ENCODE peak calls at places on chromosomes 6 and 20, in five cellular contexts. Z, O, S, H and N are unnamed samples.

GRCh38 chr20:22582386-22582959 is 1.9 kb downstream of the FOXA2 start:
- DNase-seq in S (no peak), H (no peak), Z (no peak), O (no peak), N (no peak)

GRCh38 chr20:57663681-57664451 is 43.6 kb upstream of the ZBP1 start:
- DNase-seq in O (no peak), Z (no peak), H (no peak), S (no peak), N (no peak)

GRCh38 chr6:37137881-37138568 is 31.9 kb upstream of the PIM1 start:
- DNase-seq in H (peak; percentile 59), S (peak; percentile 94), Z (peak; percentile 44), O (peak; percentile 83), N (no peak)

GRCh38 chr6:47238456-47238995 is 71.2 kb downstream of the TNFRSF21 start:
- DNase-seq in O (no peak), S (peak; percentile 81), H (no peak), Z (no peak), N (no peak)

GRCh38 chr20:25579081-25579770 is 6.1 kb downstream of the NINL start:
- DNase-seq in Z (no peak), O (no peak), H (no peak), S (peak; percentile 18), N (no peak)

GRCh38 chr6:157456524-157456829 is 75.5 kb downstream of the ZDHHC14 start:
- DNase-seq in O (no peak), H (no peak), S (no peak), Z (no peak), N (no peak)

GRCh38 chr6:15663057-15663638 is 320 bp upstream of the DTNBP1 start:
- DNase-seq in O (no peak), Z (peak; percentile 83), S (peak; percentile 55), H (peak; percentile 82), N (no peak)

GRCh38 chr20:40668449-40669228 is 20.4 kb downstream of the MAFB start:
- DNase-seq in Z (peak; percentile 65), H (peak; percentile 29), S (peak; percentile 16), O (no peak), N (peak; percentile 42)

GRCh38 chr6:132919028-132919427 is 104.7 kb downstream of the RPS12 start:
- DNase-seq in Z (no peak), O (no peak), S (peak; percentile 45), H (no peak), N (no peak)

GRCh38 chr20:4555188-4555893 is 166.4 kb upstream of the PRND start:
- DNase-seq in H (peak; percentile 86), O (peak; percentile 41), S (peak; percentile 81), Z (peak; percentile 67), N (peak; percentile 66)

GRCh38 chr6:49462071-49462470 is 982 bp downstream of the MMUT start:
- DNase-seq in Z (peak; percentile 61), O (no peak), S (peak; percentile 19), H (peak; percentile 14), N (peak; percentile 1)

GRCh38 chr6:10582774-10583508 is 61.8 kb downstream of the GCNT2 start:
- DNase-seq in Z (no peak), H (no peak), O (no peak), S (no peak), N (peak; percentile 33)

GRCh38 chr6:35062676-35063574 is 78.2 kb downstream of the TCP11 start:
- DNase-seq in O (no peak), S (no peak), Z (no peak), H (no peak), N (no peak)

GRCh38 chr6:166705070-166705469 is 78.0 kb upstream of the RPS6KA2 start:
- DNase-seq in H (no peak), O (no peak), S (no peak), Z (no peak), N (no peak)

GRCh38 chr6:95767897-95768463 is 190.6 kb downstream of the MANEA start:
- DNase-seq in Z (no peak), O (peak; percentile 55), S (no peak), H (no peak), N (no peak)

GRCh38 chr6:21993841-21994240 is 303.0 kb downstream of the PRL start:
- DNase-seq in H (no peak), S (no peak), Z (no peak), O (no peak), N (no peak)

GRCh38 chr6:28489366-28490190 is 26.0 kb downstream of the GPX6 start:
- DNase-seq in H (no peak), Z (peak; percentile 75), O (peak; percentile 80), S (peak; percentile 80), N (no peak)
- TF ChIP-seq EZH2 in H (no peak), Z (no peak), O (no peak), S (no peak), N (no peak)

GRCh38 chr6:169225887-169226286 is 27.8 kb downstream of the THBS2 start:
- DNase-seq in O (no peak), H (no peak), Z (no peak), S (no peak), N (no peak)
- H3K27ac ChIP-seq in O (no peak overlapping the region), H (no peak overlapping the region), Z (no peak overlapping the region), S (no peak overlapping the region), N (no peak overlapping the region)

GRCh38 chr6:119308994-119309657 is 40.4 kb downstream of the MAN1A1 start:
- DNase-seq in S (no peak), O (no peak), Z (peak; percentile 31), H (no peak), N (no peak)

GRCh38 chr6:119308048-119308570 is 41.5 kb downstream of the MAN1A1 start:
- DNase-seq in O (peak; percentile 71), Z (peak; percentile 79), S (peak; percentile 76), H (peak; percentile 78), N (peak; percentile 55)

GRCh38 chr6:119307041-119307440 is 42.5 kb downstream of the MAN1A1 start:
- DNase-seq in S (no peak), O (no peak), H (no peak), Z (no peak), N (no peak)

GRCh38 chr6:119303164-119303887 is 46.2 kb downstream of the MAN1A1 start:
- DNase-seq in H (no peak), O (no peak), S (no peak), Z (no peak), N (no peak)

GRCh38 chr6:119306396-119306968 is 43.1 kb downstream of the MAN1A1 start:
- DNase-seq in Z (no peak), S (no peak), H (no peak), O (peak; percentile 23), N (no peak)
- H2AFZ ChIP-seq in Z (no peak overlapping the region), S (no peak overlapping the region), H (no peak overlapping the region), O (no peak overlapping the region), N (no peak overlapping the region)

GRCh38 chr20:62795023-62795761 is 1.1 kb upstream of the MRGBP start:
- DNase-seq in S (peak; percentile 44), H (peak; percentile 57), O (peak; percentile 50), Z (peak; percentile 79), N (peak; percentile 53)
- TF ChIP-seq EZH2 in S (no peak), H (no peak), O (no peak), Z (no peak), N (no peak)

GRCh38 chr20:49685809-49686208 is 27.9 kb downstream of the B4GALT5 start:
- DNase-seq in O (no peak), S (peak; percentile 75), H (peak; percentile 49), Z (peak; percentile 83), N (no peak)

GRCh38 chr20:49682798-49683197 is 30.9 kb downstream of the B4GALT5 start:
- DNase-seq in O (no peak), S (no peak), Z (no peak), H (no peak), N (no peak)

GRCh38 chr20:49684335-49684997 is 29.2 kb downstream of the B4GALT5 start:
- DNase-seq in H (no peak), Z (no peak), O (no peak), S (no peak), N (no peak)

GRCh38 chr20:49687595-49688567 is 25.8 kb downstream of the B4GALT5 start:
- DNase-seq in S (no peak), O (no peak), Z (no peak), H (no peak), N (no peak)

GRCh38 chr20:49685161-49685601 is 28.5 kb downstream of the B4GALT5 start:
- DNase-seq in Z (peak; percentile 56), O (no peak), H (no peak), S (no peak), N (no peak)
- H3K27ac ChIP-seq in Z (peak overlapping the region; percentile 66), O (peak overlapping the region; percentile 91), H (no peak overlapping the region), S (no peak overlapping the region), N (no peak overlapping the region)